ENCODE peak calls at places on chromosome 4, in seven cellular contexts. S is A549, I is cardiac muscle cell, F is mammary epithelial cell, D is PC-9, A is lung, X is H9. P is an unnamed sample.

GRCh38 chr4:137685357-137685756 is 153.1 kb upstream of the PCDH18 start:
- DNase-seq in S (no peak), I (no peak), F (no peak), D (no peak), A (no peak), X (no peak), P (no peak)

GRCh38 chr4:155559915-155560314 is 106.7 kb upstream of the GUCY1A1 start:
- DNase-seq in S (no peak), I (peak; percentile 65), F (no peak), D (no peak), A (no peak), X (no peak), P (no peak)

GRCh38 chr4:174702974-174703478 is 126.0 kb downstream of the GLRA3 start:
- DNase-seq in S (no peak), I (peak; percentile 15), F (no peak), D (no peak), A (no peak), X (no peak), P (no peak)

GRCh38 chr4:68062501-68062900 is 67.2 kb downstream of the TMPRSS11F start:
- DNase-seq in S (no peak), I (no peak), F (no peak), D (no peak), A (no peak), X (no peak), P (no peak)

GRCh38 chr4:169105620-169106019 is 95.6 kb upstream of the CBR4 start:
- DNase-seq in S (no peak), I (no peak), F (no peak), D (no peak), A (no peak), X (no peak), P (no peak)

GRCh38 chr4:141022221-141022760 is 111.0 kb downstream of the RNF150 start:
- DNase-seq in S (no peak), I (no peak), F (no peak), D (no peak), A (no peak), X (no peak), P (no peak)

GRCh38 chr4:124970011-124970410 is 257.5 kb upstream of the ANKRD50 start:
- DNase-seq in S (no peak), I (peak; percentile 27), F (peak; percentile 59), D (no peak), A (no peak), X (no peak), P (no peak)

GRCh38 chr4:14880805-14881204 is 121.5 kb upstream of the CPEB2 start:
- DNase-seq in S (no peak), I (no peak), F (no peak), D (no peak), A (no peak), X (no peak), P (no peak)

GRCh38 chr4:54085284-54085683 is 14.7 kb upstream of the GSX2 start:
- DNase-seq in S (peak; percentile 65), I (peak; percentile 80), F (peak; percentile 93), D (peak; percentile 56), A (no peak), X (no peak), P (no peak)

DNA sequence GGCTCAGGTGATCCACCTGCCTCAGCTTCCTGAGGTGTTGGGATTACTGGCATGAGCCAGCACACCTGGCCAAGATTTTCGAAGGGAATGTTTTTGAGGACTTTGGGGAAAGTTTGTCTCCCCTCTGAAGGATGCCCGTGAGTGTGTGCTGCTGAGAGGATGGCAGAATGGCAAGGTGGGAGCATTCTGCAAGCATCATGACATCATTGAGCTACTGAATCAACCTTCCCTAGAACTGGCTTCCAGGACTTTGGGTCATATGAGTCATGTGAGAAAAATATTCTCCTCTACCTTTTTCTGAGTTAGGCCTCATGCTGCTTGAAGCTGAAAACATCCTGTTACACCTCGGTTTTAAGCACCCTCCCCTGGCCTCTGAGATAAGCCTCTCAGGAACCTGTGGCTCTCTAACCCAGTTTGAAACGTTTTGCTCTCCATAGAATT is 31.0 kb downstream of the TMEM131L start:
- DNase-seq in S (peak; percentile 3), I (peak; percentile 37), F (peak; percentile 84), D (peak; percentile 73), A (no peak), X (no peak), P (no peak)
- H3K27ac ChIP-seq in S (no peak overlapping the region), I (peak overlapping the region; percentile 25), F (peak overlapping the region; percentile 36), D (peak overlapping the region; percentile 66), A (no peak overlapping the region), X (no peak overlapping the region), P (no peak overlapping the region)

GRCh38 chr4:27084685-27085356 is 224.2 kb downstream of the STIM2 start:
- DNase-seq in S (no peak), I (peak; percentile 21), F (no peak), D (no peak), A (no peak), X (peak; percentile 74), P (peak; percentile 61)
- TF ChIP-seq CTCF in S (no peak), I (no peak), F (no peak), D (no peak), A (no peak), X (peak; percentile 42), P (no peak)

DNA sequence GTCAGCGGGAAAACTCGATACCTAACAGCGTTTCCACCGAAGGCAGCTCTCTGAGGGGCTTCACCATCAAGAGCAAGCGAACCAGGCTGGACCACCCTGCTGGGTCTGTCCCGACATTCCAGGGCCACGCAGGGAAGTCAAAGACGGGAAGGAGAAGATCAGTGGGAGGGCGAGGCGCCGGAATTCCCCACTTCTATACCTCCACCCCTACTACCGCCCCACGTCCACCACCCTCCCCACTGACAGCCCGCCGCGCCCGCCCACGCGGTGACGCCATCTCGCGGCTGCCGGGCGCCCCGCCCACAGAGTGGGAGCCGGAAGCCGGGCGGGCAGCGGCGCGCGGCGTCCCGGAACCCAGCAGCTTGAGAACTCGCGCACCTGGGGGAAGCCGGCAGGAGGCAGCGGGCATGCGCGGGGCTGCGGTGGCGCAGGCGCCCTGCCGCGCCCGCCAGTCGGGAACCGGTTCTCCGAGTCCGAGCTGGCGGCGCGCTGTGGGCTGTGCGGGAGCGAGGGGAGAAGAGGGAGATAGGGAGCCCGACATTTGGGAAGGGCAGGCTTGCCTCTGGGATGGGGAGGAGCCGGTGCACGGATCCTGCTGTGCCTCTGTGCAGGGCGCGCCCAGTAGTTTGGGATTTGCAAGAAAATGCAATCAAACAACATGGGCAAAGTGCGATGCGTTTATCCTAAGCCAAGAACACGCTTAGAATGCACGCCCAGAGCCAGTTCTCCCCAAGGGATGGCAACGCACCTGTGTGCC is 3.2 kb upstream of the STIM2 start:
- DNase-seq in S (peak; percentile 81), I (peak; percentile 93), F (peak; percentile 89), D (peak; percentile 70), A (peak; percentile 88), X (peak; percentile 84), P (peak; percentile 94)
- H3K27ac ChIP-seq in S (peak overlapping the region; percentile 93), I (peak overlapping the region; percentile 51), F (peak overlapping the region; percentile 64), D (peak overlapping the region; percentile 30), A (peak overlapping the region; percentile 97), X (no peak overlapping the region), P (peak overlapping the region; percentile 98)

DNA sequence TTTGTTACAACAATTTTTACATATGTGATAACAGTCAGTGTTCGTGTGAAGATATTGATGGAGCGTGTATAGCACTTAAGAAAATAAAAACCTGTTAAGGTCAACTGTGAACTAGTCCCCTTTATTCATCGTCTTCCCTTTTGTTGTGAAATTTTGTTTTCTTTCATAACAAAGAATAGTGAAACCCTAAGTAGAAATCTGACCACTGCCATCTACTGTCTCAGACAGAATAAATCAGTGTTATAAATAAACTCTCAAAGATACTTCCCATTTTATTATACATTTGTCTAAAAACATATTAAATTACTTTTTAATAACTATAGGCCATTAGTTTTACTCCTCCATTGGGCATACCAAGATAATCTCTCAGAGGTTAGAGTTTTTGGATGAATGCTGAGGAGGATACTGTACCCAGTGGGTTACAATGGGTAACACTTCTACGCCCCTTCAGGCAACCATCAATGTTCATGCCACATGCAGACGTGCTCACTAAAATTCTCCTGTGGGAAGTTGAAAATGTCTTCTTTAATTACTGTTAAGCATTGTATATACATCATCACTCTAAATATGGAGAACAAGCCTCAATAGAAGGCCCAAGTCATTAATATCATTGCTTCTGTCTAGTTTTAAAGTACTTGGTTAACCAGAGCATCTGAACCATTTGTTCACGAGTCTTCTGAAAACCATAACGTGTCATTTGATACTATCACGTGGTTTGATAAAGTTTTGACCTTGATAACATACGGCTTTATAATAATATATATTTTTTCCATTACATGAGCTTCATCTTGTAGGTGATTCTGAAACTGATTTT is 171.2 kb downstream of the TMA16 start:
- DNase-seq in S (no peak), I (no peak), F (no peak), D (no peak), A (no peak), X (no peak), P (no peak)
- TF ChIP-seq CTCF in S (no peak), I (no peak), F (no peak), D (no peak), A (no peak), X (no peak), P (no peak)

DNA sequence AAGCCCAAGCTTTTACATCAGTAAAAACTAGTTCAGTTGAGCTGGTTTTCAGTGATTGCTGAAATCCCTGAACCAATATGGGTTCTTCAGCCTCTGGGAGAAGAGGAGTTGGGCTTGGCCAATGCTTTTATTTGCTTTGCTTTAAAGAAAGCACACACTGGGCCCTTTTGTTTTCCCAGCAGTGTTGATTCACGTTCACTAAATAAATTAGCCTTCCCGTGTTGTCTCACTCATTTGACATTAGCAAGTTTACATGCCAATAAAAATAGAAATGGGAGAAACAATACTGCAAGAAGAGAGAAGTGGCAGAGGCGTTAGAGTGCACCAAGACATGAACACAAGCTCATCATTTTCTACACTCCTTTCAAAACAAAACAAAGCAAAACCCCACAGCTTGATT is 136.2 kb downstream of the SHROOM3 start:
- DNase-seq in S (peak; percentile 16), I (no peak), F (no peak), D (no peak), A (no peak), X (no peak), P (peak; percentile 50)
- H3K27ac ChIP-seq in S (peak overlapping the region; percentile 54), I (no peak overlapping the region), F (no peak overlapping the region), D (peak overlapping the region; percentile 73), A (no peak overlapping the region), X (no peak overlapping the region), P (peak overlapping the region; percentile 56)

DNA sequence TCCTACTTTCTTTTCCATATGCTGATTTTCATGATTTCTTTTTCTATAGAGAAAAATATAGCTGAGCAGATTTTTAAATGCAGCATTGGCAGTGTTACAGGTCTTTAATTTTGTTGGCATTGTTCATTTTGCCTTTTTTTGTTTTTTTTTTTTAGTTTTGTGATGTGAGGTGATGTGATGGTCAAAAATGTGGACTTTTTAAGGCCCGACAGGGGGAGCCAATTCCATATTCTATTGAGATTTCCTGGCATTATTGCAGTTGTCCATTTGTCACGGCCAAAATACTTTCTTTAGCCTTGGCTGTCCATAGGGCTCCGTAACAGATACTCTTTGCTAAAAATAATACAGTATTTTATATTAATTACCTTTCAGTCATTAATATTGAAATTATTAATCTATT is 47.8 kb downstream of the SLIT2 start:
- DNase-seq in S (peak; percentile 4), I (peak; percentile 76), F (no peak), D (no peak), A (no peak), X (no peak), P (no peak)
- TF ChIP-seq CTCF in S (no peak), I (peak; percentile 61), F (peak; percentile 40), D (peak; percentile 30), A (no peak), X (peak; percentile 66), P (peak; percentile 39)

P was measured in body of pancreas.